ENCODE peak calls at places on chromosomes 12 and 14, in five cellular contexts. C is Peyer's patch, F is pancreas, R is transverse colon, K is prostate gland. A is an unnamed sample.

GRCh38 chr12:24979971-24980730 is 31.2 kb upstream of the BCAT1 start:
- DNase-seq in F (no peak), K (no peak), C (no peak), R (no peak), A (no peak)

GRCh38 chr12:121955258-121956040 is 37.1 kb downstream of the CFAP251 start:
- DNase-seq in R (no peak), C (no peak), F (no peak), K (no peak), A (no peak)

GRCh38 chr12:112937741-112938719 is at the start of gene OAS3:
- DNase-seq in F (peak; percentile 90), R (peak; percentile 90), K (peak; percentile 78), C (peak; percentile 91), A (peak; percentile 47)

GRCh38 chr12:6606331-6607131 is 648 bp downstream of the CHD4 start:
- DNase-seq in K (peak; percentile 38), R (peak; percentile 72), F (peak; percentile 93), C (peak; percentile 89), A (no peak)

GRCh38 chr12:14399871-14400270 is 34.4 kb downstream of the ATF7IP start:
- DNase-seq in F (no peak), K (no peak), C (no peak), R (no peak), A (peak; percentile 55)

GRCh38 chr12:42810006-42810405 is 220.5 kb upstream of the PRICKLE1 start:
- DNase-seq in F (no peak), R (no peak), C (no peak), K (no peak), A (no peak)

GRCh38 chr14:98877065-98877464 is 394.9 kb downstream of the BCL11B start:
- DNase-seq in C (no peak), K (no peak), R (no peak), F (no peak), A (no peak)

GRCh38 chr14:73744175-73744867 is 30.1 kb upstream of the PNMA1 start:
- DNase-seq in F (no peak), C (peak; percentile 80), K (no peak), R (peak; percentile 44), A (no peak)

GRCh38 chr14:36582011-36582873 is at the start of gene NKX2-8:
- DNase-seq in C (no peak), R (no peak), F (peak; percentile 65), K (no peak), A (no peak)

GRCh38 chr14:68695871-68696665 is 96.8 kb downstream of the ZFP36L1 start:
- DNase-seq in K (no peak), F (no peak), C (peak; percentile 21), R (no peak), A (no peak)

GRCh38 chr12:19021646-19022045 is 107.9 kb upstream of the PLEKHA5 start:
- DNase-seq in R (no peak), K (no peak), C (no peak), F (no peak), A (peak; percentile 71)

GRCh38 chr14:99183716-99184115 is 88.3 kb downstream of the BCL11B start:
- DNase-seq in K (no peak), C (no peak), R (no peak), F (no peak), A (no peak)

GRCh38 chr12:587132-587531 is 76.1 kb downstream of the NINJ2 start:
- DNase-seq in K (no peak), F (no peak), C (peak; percentile 24), R (no peak), A (no peak)

GRCh38 chr12:43069768-43070221 is 480.2 kb upstream of the PRICKLE1 start:
- DNase-seq in F (no peak), R (no peak), K (no peak), C (no peak), A (no peak)

GRCh38 chr12:1491983-1492697 is 102.2 kb downstream of the FBXL14 start:
- DNase-seq in C (no peak), K (no peak), R (no peak), F (no peak), A (no peak)

GRCh38 chr12:32039917-32040575 is 66.6 kb upstream of the BICD1 start:
- DNase-seq in F (no peak), C (no peak), R (no peak), K (no peak), A (no peak)

GRCh38 chr12:23851602-23852001 is 97.9 kb downstream of the SOX5 start:
- DNase-seq in F (no peak), R (no peak), C (no peak), K (no peak), A (no peak)

GRCh38 chr14:89466460-89466859 is 49.4 kb upstream of the FOXN3 start:
- DNase-seq in R (no peak), C (peak; percentile 63), F (no peak), K (no peak), A (no peak)

GRCh38 chr14:90281261-90281660 is 24.9 kb downstream of the PSMC1 start:
- DNase-seq in K (no peak), R (no peak), C (no peak), F (no peak), A (peak; percentile 48)

GRCh38 chr14:77024171-77024627 is 4.3 kb downstream of the IRF2BPL start:
- DNase-seq in R (peak; percentile 67), F (no peak), C (peak; percentile 68), K (peak; percentile 47), A (no peak)

GRCh38 chr14:31937730-31938346 is 139.3 kb upstream of the ARHGAP5 start:
- DNase-seq in K (no peak), F (no peak), R (peak; percentile 70), C (peak; percentile 90), A (peak; percentile 95)

GRCh38 chr14:76772300-76773187 is 11.3 kb downstream of the VASH1 start:
- DNase-seq in C (peak; percentile 50), K (no peak), F (peak; percentile 37), R (peak; percentile 26), A (no peak)

GRCh38 chr14:82251434-82251833 is 717.8 kb upstream of the SEL1L start:
- DNase-seq in R (no peak), K (no peak), F (no peak), C (no peak), A (no peak)

GRCh38 chr12:130156652-130157275 is 5.5 kb upstream of the FZD10 start:
- DNase-seq in K (no peak), C (no peak), R (no peak), F (no peak), A (no peak)

GRCh38 chr12:32032205-32032810 is 73.1 kb downstream of the RESF1 start:
- DNase-seq in R (no peak), K (no peak), F (no peak), C (no peak), A (no peak)

GRCh38 chr12:123141615-123142517 is 9.0 kb downstream of the PITPNM2 start:
- DNase-seq in R (peak; percentile 84), C (peak; percentile 86), K (no peak), F (no peak), A (no peak)

GRCh38 chr14:40447032-40447431 is 1014.8 kb upstream of the FBXO33 start:
- DNase-seq in C (no peak), F (no peak), R (no peak), K (no peak), A (peak; percentile 19)

GRCh38 chr14:104968153-104968527 is 10.0 kb downstream of the AHNAK2 start:
- DNase-seq in K (peak; percentile 66), C (peak; percentile 64), F (peak; percentile 79), R (peak; percentile 65), A (no peak)

GRCh38 chr12:102543931-102544485 is 63.6 kb upstream of the IGF1 start:
- DNase-seq in R (no peak), F (no peak), K (no peak), C (no peak), A (no peak)

GRCh38 chr12:54437243-54437642 is 18.2 kb upstream of the ITGA5 start:
- DNase-seq in R (no peak), F (no peak), K (no peak), C (no peak), A (no peak)

GRCh38 chr14:35161231-35161630 is 38.9 kb downstream of the PRORP start:
- DNase-seq in R (no peak), K (no peak), C (no peak), F (no peak), A (no peak)

DNA sequence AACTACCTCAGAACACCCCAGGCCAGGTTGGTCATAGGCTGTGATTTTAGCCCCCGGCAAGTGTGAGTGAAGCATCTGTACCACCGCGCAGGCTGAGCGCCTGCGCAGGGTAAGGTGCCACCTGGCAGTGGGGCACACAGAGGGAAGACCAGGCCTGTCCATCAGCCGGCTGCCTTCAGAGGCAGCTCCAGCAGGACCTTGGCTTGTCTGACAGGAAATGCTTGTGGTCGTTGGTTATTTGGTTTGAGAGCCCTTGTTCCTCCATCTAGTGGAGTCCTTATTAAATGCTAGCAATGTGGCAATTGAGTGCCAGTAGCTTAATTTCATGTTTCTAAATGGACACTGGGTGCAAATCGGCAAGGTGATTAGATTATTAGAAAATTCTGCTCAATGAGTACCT is 27.5 kb downstream of the SLC25A29 start:
- DNase-seq in F (no peak), C (peak; percentile 47), R (no peak), K (peak; percentile 47), A (no peak)
- TF ChIP-seq CTCF in F (no peak), C (no peak), R (no peak), K (peak; percentile 19), A (no peak)

GRCh38 chr14:103392572-103392971 is 7.4 kb downstream of the MARK3 start:
- DNase-seq in F (no peak), C (no peak), K (no peak), R (no peak), A (no peak)

GRCh38 chr14:103395245-103395644 is 10.0 kb downstream of the MARK3 start:
- DNase-seq in C (no peak), F (no peak), K (no peak), R (no peak), A (no peak)

GRCh38 chr14:103392106-103392505 is 6.9 kb downstream of the MARK3 start:
- DNase-seq in C (no peak), R (no peak), F (no peak), K (no peak), A (no peak)

GRCh38 chr14:103393078-103393477 is 7.9 kb downstream of the MARK3 start:
- DNase-seq in C (no peak), R (no peak), F (no peak), K (no peak), A (no peak)

GRCh38 chr14:103393687-103394626 is 8.7 kb downstream of the MARK3 start:
- DNase-seq in F (no peak), C (no peak), R (no peak), K (no peak), A (no peak)
- TF ChIP-seq CTCF in F (peak; percentile 73), C (peak; percentile 77), R (peak; percentile 79), K (peak; percentile 80), A (peak; percentile 71)

GRCh38 chr12:64389154-64389553 is 1.4 kb downstream of the C12orf56 start:
- DNase-seq in R (no peak), C (no peak), K (no peak), F (no peak), A (no peak)

GRCh38 chr12:64390275-64390851 is at the start of gene C12orf56:
- DNase-seq in R (peak; percentile 17), F (peak; percentile 68), K (no peak), C (no peak), A (no peak)

GRCh38 chr12:64387201-64387816 is 3.2 kb downstream of the C12orf56 start:
- DNase-seq in R (no peak), K (no peak), C (no peak), F (no peak), A (no peak)

GRCh38 chr12:64395739-64396138 is 5.2 kb upstream of the C12orf56 start:
- DNase-seq in K (no peak), C (no peak), F (no peak), R (no peak), A (no peak)

GRCh38 chr12:64392221-64392620 is 1.7 kb upstream of the C12orf56 start:
- DNase-seq in C (no peak), K (no peak), F (no peak), R (no peak), A (no peak)
- TF ChIP-seq CTCF in C (peak; percentile 31), K (no peak), F (no peak), R (no peak), A (peak; percentile 39)

GRCh38 chr14:59055439-59056045 is 132.9 kb upstream of the DAAM1 start:
- DNase-seq in K (peak; percentile 16), R (peak; percentile 17), C (peak; percentile 69), F (no peak), A (no peak)
- TF ChIP-seq CTCF in K (peak; percentile 80), R (peak; percentile 67), C (peak; percentile 83), F (peak; percentile 49), A (peak; percentile 79)